ENCODE peak calls at places on chromosomes 4 and X, in nine cellular contexts. One of them, this sample, is unnamed.

GRCh38 chr4:86935499-86935832 is 655 bp downstream of the AFF1 start:
- DNase-seq in immature natural killer cell: no peak
- DNase-seq in kidney tubule cell: no peak
- DNase-seq in islet precursor cell: no peak
- DNase-seq in GM20000: no peak
- DNase-seq in iPS DF 19.7: no peak
- DNase-seq in lower leg skin: peak; percentile 54
- DNase-seq in NCI-H460: no peak
- DNase-seq in OCI-LY7: no peak
- DNase-seq in this sample: no peak

GRCh38 chr4:169650227-169650936 is 30.0 kb downstream of the CLCN3 start:
- DNase-seq in GM20000: no peak
- DNase-seq in kidney tubule cell: no peak
- DNase-seq in immature natural killer cell: no peak
- DNase-seq in lower leg skin: no peak
- DNase-seq in NCI-H460: no peak
- DNase-seq in OCI-LY7: no peak
- DNase-seq in iPS DF 19.7: no peak
- DNase-seq in islet precursor cell: no peak
- DNase-seq in this sample: no peak

GRCh38 chr4:177033632-177034031 is 240.9 kb upstream of the VEGFC start:
- DNase-seq in islet precursor cell: no peak
- DNase-seq in kidney tubule cell: no peak
- DNase-seq in lower leg skin: no peak
- DNase-seq in immature natural killer cell: no peak
- DNase-seq in OCI-LY7: no peak
- DNase-seq in GM20000: no peak
- DNase-seq in iPS DF 19.7: no peak
- DNase-seq in NCI-H460: no peak
- DNase-seq in this sample: no peak

GRCh38 chrX:129997081-129997480 is 14.6 kb downstream of the BCORL1 start:
- DNase-seq in kidney tubule cell: no peak
- DNase-seq in iPS DF 19.7: no peak
- DNase-seq in GM20000: no peak
- DNase-seq in islet precursor cell: no peak
- DNase-seq in OCI-LY7: no peak
- DNase-seq in NCI-H460: no peak
- DNase-seq in lower leg skin: no peak
- DNase-seq in immature natural killer cell: no peak
- DNase-seq in this sample: no peak

GRCh38 chr4:21413807-21414370 is 534.7 kb downstream of the KCNIP4 start:
- DNase-seq in islet precursor cell: no peak
- DNase-seq in GM20000: no peak
- DNase-seq in immature natural killer cell: no peak
- DNase-seq in lower leg skin: no peak
- DNase-seq in OCI-LY7: no peak
- DNase-seq in kidney tubule cell: no peak
- DNase-seq in iPS DF 19.7: no peak
- DNase-seq in NCI-H460: no peak
- DNase-seq in this sample: no peak

GRCh38 chrX:21958187-21958586 is 17.7 kb downstream of the SMS start:
- DNase-seq in OCI-LY7: no peak
- DNase-seq in lower leg skin: no peak
- DNase-seq in islet precursor cell: no peak
- DNase-seq in immature natural killer cell: no peak
- DNase-seq in kidney tubule cell: no peak
- DNase-seq in GM20000: no peak
- DNase-seq in iPS DF 19.7: no peak
- DNase-seq in NCI-H460: no peak
- DNase-seq in this sample: no peak

GRCh38 chr4:23337292-23337691 is 552.6 kb downstream of the PPARGC1A start:
- DNase-seq in GM20000: no peak
- DNase-seq in lower leg skin: no peak
- DNase-seq in iPS DF 19.7: peak; percentile 7
- DNase-seq in NCI-H460: no peak
- DNase-seq in OCI-LY7: peak; percentile 43
- DNase-seq in islet precursor cell: no peak
- DNase-seq in immature natural killer cell: no peak
- DNase-seq in kidney tubule cell: peak; percentile 45
- DNase-seq in this sample: no peak

GRCh38 chrX:119790977-119791436 is 423 bp downstream of the RPL39 start:
- DNase-seq in immature natural killer cell: no peak
- DNase-seq in lower leg skin: peak; percentile 22
- DNase-seq in iPS DF 19.7: no peak
- DNase-seq in NCI-H460: peak; percentile 40
- DNase-seq in kidney tubule cell: peak; percentile 37
- DNase-seq in islet precursor cell: no peak
- DNase-seq in GM20000: no peak
- DNase-seq in OCI-LY7: peak; percentile 51
- DNase-seq in this sample: no peak

GRCh38 chr4:107058828-107059227 is 22.7 kb upstream of the DKK2 start:
- DNase-seq in islet precursor cell: no peak
- DNase-seq in GM20000: no peak
- DNase-seq in NCI-H460: no peak
- DNase-seq in iPS DF 19.7: no peak
- DNase-seq in immature natural killer cell: no peak
- DNase-seq in kidney tubule cell: peak; percentile 5
- DNase-seq in OCI-LY7: no peak
- DNase-seq in lower leg skin: no peak
- DNase-seq in this sample: no peak

GRCh38 chr4:28228575-28228974 is 1367.9 kb downstream of the STIM2 start:
- DNase-seq in immature natural killer cell: no peak
- DNase-seq in islet precursor cell: no peak
- DNase-seq in iPS DF 19.7: no peak
- DNase-seq in kidney tubule cell: no peak
- DNase-seq in OCI-LY7: no peak
- DNase-seq in NCI-H460: no peak
- DNase-seq in GM20000: no peak
- DNase-seq in lower leg skin: no peak
- DNase-seq in this sample: no peak

GRCh38 chrX:136310411-136310810 is 9.6 kb downstream of the ADGRG4 start:
- DNase-seq in islet precursor cell: peak; percentile 71
- DNase-seq in kidney tubule cell: no peak
- DNase-seq in iPS DF 19.7: no peak
- DNase-seq in OCI-LY7: no peak
- DNase-seq in GM20000: no peak
- DNase-seq in NCI-H460: no peak
- DNase-seq in immature natural killer cell: no peak
- DNase-seq in lower leg skin: no peak
- DNase-seq in this sample: no peak

GRCh38 chrX:153726286-153727107 is 1.8 kb downstream of the ABCD1 start:
- DNase-seq in islet precursor cell: peak; percentile 94
- DNase-seq in GM20000: peak; percentile 84
- DNase-seq in kidney tubule cell: peak; percentile 49
- DNase-seq in OCI-LY7: peak; percentile 86
- DNase-seq in immature natural killer cell: peak; percentile 58
- DNase-seq in NCI-H460: no peak
- DNase-seq in lower leg skin: peak; percentile 56
- DNase-seq in iPS DF 19.7: no peak
- DNase-seq in this sample: peak; percentile 92

GRCh38 chrX:3585719-3586118 is 127.7 kb downstream of the PRKX start:
- DNase-seq in kidney tubule cell: no peak
- DNase-seq in lower leg skin: no peak
- DNase-seq in immature natural killer cell: no peak
- DNase-seq in OCI-LY7: no peak
- DNase-seq in GM20000: no peak
- DNase-seq in NCI-H460: no peak
- DNase-seq in iPS DF 19.7: no peak
- DNase-seq in islet precursor cell: no peak
- DNase-seq in this sample: no peak

GRCh38 chr4:26307027-26307426 is 13.8 kb upstream of the RBPJ start:
- DNase-seq in GM20000: no peak
- DNase-seq in OCI-LY7: no peak
- DNase-seq in islet precursor cell: no peak
- DNase-seq in kidney tubule cell: no peak
- DNase-seq in lower leg skin: no peak
- DNase-seq in iPS DF 19.7: no peak
- DNase-seq in NCI-H460: no peak
- DNase-seq in immature natural killer cell: no peak
- DNase-seq in this sample: no peak

GRCh38 chr4:107862658-107863057 is 37.9 kb downstream of the SGMS2 start:
- DNase-seq in NCI-H460: peak; percentile 60
- DNase-seq in kidney tubule cell: peak; percentile 99
- DNase-seq in lower leg skin: peak; percentile 23
- DNase-seq in OCI-LY7: no peak
- DNase-seq in immature natural killer cell: no peak
- DNase-seq in iPS DF 19.7: no peak
- DNase-seq in GM20000: no peak
- DNase-seq in islet precursor cell: peak; percentile 65
- DNase-seq in this sample: no peak

GRCh38 chr4:53009824-53010223 is 147.7 kb downstream of the RASL11B start:
- DNase-seq in lower leg skin: no peak
- DNase-seq in immature natural killer cell: no peak
- DNase-seq in kidney tubule cell: no peak
- DNase-seq in OCI-LY7: peak; percentile 3
- DNase-seq in NCI-H460: no peak
- DNase-seq in GM20000: peak; percentile 39
- DNase-seq in islet precursor cell: no peak
- DNase-seq in iPS DF 19.7: no peak
- DNase-seq in this sample: no peak

GRCh38 chrX:30822068-30822671 is 66.9 kb downstream of the TAB3 start:
- DNase-seq in kidney tubule cell: peak; percentile 13
- DNase-seq in islet precursor cell: no peak
- DNase-seq in OCI-LY7: peak; percentile 51
- DNase-seq in lower leg skin: no peak
- DNase-seq in NCI-H460: no peak
- DNase-seq in iPS DF 19.7: no peak
- DNase-seq in GM20000: peak; percentile 4
- DNase-seq in immature natural killer cell: no peak
- DNase-seq in this sample: no peak

GRCh38 chrX:128287693-128288092 is 235.5 kb upstream of the ACTRT1 start:
- DNase-seq in OCI-LY7: no peak
- DNase-seq in iPS DF 19.7: no peak
- DNase-seq in kidney tubule cell: no peak
- DNase-seq in islet precursor cell: no peak
- DNase-seq in GM20000: no peak
- DNase-seq in lower leg skin: no peak
- DNase-seq in immature natural killer cell: no peak
- DNase-seq in NCI-H460: no peak
- DNase-seq in this sample: no peak

GRCh38 chr4:572594-572993 is 3.5 kb downstream of the TMEM271 start:
- DNase-seq in lower leg skin: no peak
- DNase-seq in OCI-LY7: no peak
- DNase-seq in GM20000: no peak
- DNase-seq in iPS DF 19.7: no peak
- DNase-seq in NCI-H460: no peak
- DNase-seq in immature natural killer cell: no peak
- DNase-seq in islet precursor cell: no peak
- DNase-seq in kidney tubule cell: no peak
- DNase-seq in this sample: peak; percentile 45

GRCh38 chr4:80386281-80386886 is 50.9 kb downstream of the CFAP299 start:
- DNase-seq in kidney tubule cell: no peak
- DNase-seq in immature natural killer cell: no peak
- DNase-seq in iPS DF 19.7: no peak
- DNase-seq in GM20000: no peak
- DNase-seq in OCI-LY7: no peak
- DNase-seq in islet precursor cell: no peak
- DNase-seq in NCI-H460: no peak
- DNase-seq in lower leg skin: no peak
- DNase-seq in this sample: peak; percentile 82

GRCh38 chr4:38308728-38309315 is 348.6 kb downstream of the PTTG2 start:
- DNase-seq in GM20000: no peak
- DNase-seq in lower leg skin: no peak
- DNase-seq in kidney tubule cell: peak; percentile 81
- DNase-seq in OCI-LY7: no peak
- DNase-seq in islet precursor cell: no peak
- DNase-seq in iPS DF 19.7: no peak
- DNase-seq in immature natural killer cell: no peak
- DNase-seq in NCI-H460: no peak
- DNase-seq in this sample: no peak

GRCh38 chr4:48439988-48440387 is 43.2 kb upstream of the SLC10A4 start:
- DNase-seq in immature natural killer cell: no peak
- DNase-seq in NCI-H460: no peak
- DNase-seq in lower leg skin: no peak
- DNase-seq in GM20000: no peak
- DNase-seq in OCI-LY7: no peak
- DNase-seq in kidney tubule cell: no peak
- DNase-seq in islet precursor cell: no peak
- DNase-seq in iPS DF 19.7: no peak
- DNase-seq in this sample: no peak

GRCh38 chr4:132557660-132558059 is 591.4 kb upstream of the PCDH10 start:
- DNase-seq in iPS DF 19.7: peak; percentile 17
- DNase-seq in kidney tubule cell: no peak
- DNase-seq in GM20000: no peak
- DNase-seq in OCI-LY7: peak; percentile 35
- DNase-seq in lower leg skin: no peak
- DNase-seq in NCI-H460: no peak
- DNase-seq in islet precursor cell: no peak
- DNase-seq in immature natural killer cell: no peak
- DNase-seq in this sample: no peak

GRCh38 chrX:17411189-17411588 is 36.2 kb downstream of the NHS start:
- DNase-seq in lower leg skin: no peak
- DNase-seq in kidney tubule cell: peak; percentile 70
- DNase-seq in NCI-H460: no peak
- DNase-seq in iPS DF 19.7: no peak
- DNase-seq in GM20000: no peak
- DNase-seq in immature natural killer cell: no peak
- DNase-seq in OCI-LY7: no peak
- DNase-seq in islet precursor cell: no peak
- DNase-seq in this sample: no peak

This sample was measured in esophagus muscularis mucosa.